ENCODE peak calls at places on chromosomes 1 and 21, in four cellular contexts. K is tibial artery, Y is AG04450, Q is pancreas. D is an unnamed sample.

GRCh38 chr1:58443986-58444603 is 102.4 kb downstream of the OMA1 start:
- DNase-seq in K (no peak), Y (no peak), Q (no peak), D (no peak)

GRCh38 chr1:1157426-1157913 is 16.2 kb upstream of the TTLL10 start:
- DNase-seq in K (peak), Y (peak), Q (peak), D (peak)

GRCh38 chr1:97038410-97038809 is 316.8 kb downstream of the PTBP2 start:
- DNase-seq in K (no peak), Y (no peak), Q (no peak), D (no peak)

GRCh38 chr1:190022709-190023108 is 455.0 kb downstream of the BRINP3 start:
- DNase-seq in K (no peak), Y (no peak), Q (no peak), D (no peak)

GRCh38 chr1:107057197-107058133 is 991 bp downstream of the PRMT6 start:
- DNase-seq in K (peak), Y (peak), Q (peak), D (peak)

GRCh38 chr1:174726167-174726879 is 273.4 kb upstream of the CACYBP start:
- DNase-seq in K (no peak), Y (peak), Q (no peak), D (no peak)

GRCh38 chr1:172533511-172534116 is 664 bp downstream of the SUCO start:
- DNase-seq in K (peak), Y (no peak), Q (peak), D (peak)

GRCh38 chr1:184387069-184387870 is 441 bp downstream of the C1orf21 start:
- DNase-seq in K (peak), Y (no peak), Q (peak), D (peak)

GRCh38 chr1:179493323-179493722 is 82.4 kb downstream of the NPHS2 start:
- DNase-seq in K (no peak), Y (peak), Q (no peak), D (no peak)

GRCh38 chr1:17852383-17852782 is 97.2 kb downstream of the ACTL8 start:
- DNase-seq in K (no peak), Y (no peak), Q (no peak), D (no peak)

GRCh38 chr1:119477710-119478109 is 29.3 kb upstream of the HSD3B1 start:
- DNase-seq in K (no peak), Y (no peak), Q (no peak), D (no peak)

GRCh38 chr1:59674605-59675004 is 140.1 kb upstream of the HOOK1 start:
- DNase-seq in K (peak), Y (no peak), Q (no peak), D (no peak)

GRCh38 chr1:22043175-22043769 is 9.2 kb upstream of the CDC42 start:
- DNase-seq in K (no peak), Y (no peak), Q (no peak), D (no peak)

DNA sequence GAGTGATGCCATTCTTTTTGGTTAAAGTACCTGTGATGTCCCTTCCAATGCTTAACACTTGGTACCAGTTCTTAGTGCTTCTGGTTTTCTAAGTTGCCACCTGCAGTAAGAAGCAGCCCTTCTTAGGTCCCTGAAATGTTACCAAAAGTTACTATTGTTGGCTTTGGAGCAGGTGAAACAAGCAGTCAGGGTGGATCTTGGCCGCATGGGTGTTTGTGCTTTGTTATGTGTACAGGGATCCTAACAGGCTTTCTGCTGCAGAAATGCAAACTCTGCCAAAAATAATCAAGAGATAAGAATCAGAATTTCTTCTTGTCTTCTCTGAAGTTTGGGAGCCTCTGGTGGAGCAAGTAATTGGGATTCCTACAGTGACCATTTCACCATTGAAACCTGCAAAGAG is 84.4 kb downstream of the UBE4B start:
- DNase-seq in K (no peak), Y (no peak), Q (no peak), D (no peak)
- TF ChIP-seq CTCF in K (no peak), Y (no peak), Q (no peak), D (no peak)

GRCh38 chr1:116494745-116495144 is 76.1 kb downstream of the CD58 start:
- DNase-seq in K (no peak), Y (no peak), Q (no peak), D (no peak)
- H3K4me3 ChIP-seq in K (no peak), Y (no peak), Q (no peak), D (no peak)

GRCh38 chr1:160080381-160081100 is 797 bp upstream of the KCNJ9 start:
- DNase-seq in K (no peak), Y (no peak), Q (no peak), D (no peak)

GRCh38 chr1:160079448-160079847 is 1.9 kb upstream of the KCNJ9 start:
- DNase-seq in K (no peak), Y (no peak), Q (no peak), D (no peak)

GRCh38 chr1:160076295-160076694 is 5.0 kb upstream of the KCNJ9 start:
- DNase-seq in K (no peak), Y (no peak), Q (no peak), D (no peak)

GRCh38 chr1:160077496-160077895 is 3.8 kb upstream of the KCNJ9 start:
- DNase-seq in K (no peak), Y (no peak), Q (no peak), D (no peak)

GRCh38 chr1:160078392-160079195 is 2.7 kb upstream of the KCNJ9 start:
- DNase-seq in K (no peak), Y (no peak), Q (peak), D (no peak)
- H3K27ac ChIP-seq in K (no peak), Y (no peak), Q (no peak), D (no peak)

DNA sequence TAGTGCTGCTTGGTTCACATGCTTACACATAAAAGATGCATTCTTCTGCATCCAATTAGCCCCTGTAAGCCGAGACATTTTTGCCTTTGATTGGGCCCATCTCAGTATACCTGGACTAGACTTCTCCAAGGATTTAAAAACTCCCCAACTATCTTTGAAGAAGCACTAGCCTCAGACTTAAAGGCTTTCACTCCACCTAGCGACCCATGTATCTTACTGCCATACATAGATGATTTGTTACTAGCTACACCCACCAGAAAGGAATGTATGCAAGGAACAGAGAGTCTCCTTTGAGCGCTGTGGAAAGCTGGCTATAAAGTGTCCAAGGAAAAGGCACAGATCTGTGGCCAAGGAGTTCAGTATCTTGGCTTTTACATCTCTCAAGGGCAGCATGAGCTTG is 91.7 kb downstream of the LIPI start:
- DNase-seq in K (no peak), Y (no peak), Q (no peak), D (no peak)
- TF ChIP-seq CTCF in K (no peak), Y (no peak), Q (no peak), D (no peak)

GRCh38 chr1:90708826-90709225 is 8.3 kb downstream of the BARHL2 start:
- DNase-seq in K (no peak), Y (no peak), Q (no peak), D (no peak)

GRCh38 chr1:90706437-90707362 is 10.4 kb downstream of the BARHL2 start:
- DNase-seq in K (peak), Y (no peak), Q (peak), D (no peak)

GRCh38 chr1:90708236-90708786 is 8.8 kb downstream of the BARHL2 start:
- DNase-seq in K (no peak), Y (no peak), Q (no peak), D (no peak)

GRCh38 chr1:90705910-90706309 is 11.2 kb downstream of the BARHL2 start:
- DNase-seq in K (no peak), Y (no peak), Q (no peak), D (no peak)

GRCh38 chr1:90707363-90707710 is 9.8 kb downstream of the BARHL2 start:
- DNase-seq in K (no peak), Y (no peak), Q (peak), D (no peak)
- H3K4me3 ChIP-seq in K (no peak), Y (no peak), Q (peak), D (no peak)

D was measured in ovary.